ENCODE peak calls at places on chromosomes 7 and 10, in four cellular contexts. O is lower lobe of right lung, A is GM23248, J is AG04450. I is an unnamed sample.

GRCh38 chr10:114755537-114755936 is 66.0 kb upstream of the FHIP2A start:
- DNase-seq in O (no peak), A (no peak), J (no peak), I (no peak)

GRCh38 chr7:103447073-103447960 is 1.3 kb upstream of the SLC26A5 start:
- DNase-seq in O (no peak), A (peak), J (peak), I (peak)

GRCh38 chr7:126228356-126229061 is 1024.2 kb downstream of the GRM8 start:
- DNase-seq in O (no peak), A (no peak), J (no peak), I (no peak)

GRCh38 chr7:3493499-3493898 is 192.4 kb downstream of the SDK1 start:
- DNase-seq in O (no peak), A (peak), J (peak), I (no peak)

GRCh38 chr10:119178371-119179119 is at the start of gene PRDX3:
- DNase-seq in O (peak), A (peak), J (no peak), I (peak)

GRCh38 chr7:140681766-140682165 is 9.0 kb downstream of the ADCK2 start:
- DNase-seq in O (no peak), A (no peak), J (no peak), I (no peak)

GRCh38 chr7:141074162-141074989 is 512 bp downstream of the TMEM178B start:
- DNase-seq in O (no peak), A (peak), J (no peak), I (no peak)

GRCh38 chr10:97490592-97490991 is 7.6 kb downstream of the MMS19 start:
- DNase-seq in O (peak), A (peak), J (no peak), I (no peak)

GRCh38 chr10:3538850-3539531 is 246.0 kb downstream of the KLF6 start:
- DNase-seq in O (no peak), A (peak), J (peak), I (no peak)

GRCh38 chr10:132113206-132113605 is 47.5 kb downstream of the JAKMIP3 start:
- DNase-seq in O (peak), A (no peak), J (no peak), I (no peak)

GRCh38 chr10:12711344-12711708 is 290.2 kb downstream of the CCDC3 start:
- DNase-seq in O (no peak), A (no peak), J (no peak), I (no peak)

GRCh38 chr7:2873686-2874551 is 29.8 kb upstream of the GNA12 start:
- DNase-seq in O (no peak), A (peak), J (peak), I (no peak)

GRCh38 chr7:55476852-55477780 is 95.2 kb downstream of the VOPP1 start:
- DNase-seq in O (no peak), A (no peak), J (no peak), I (no peak)

GRCh38 chr10:15518256-15518655 is 147.2 kb upstream of the FAM171A1 start:
- DNase-seq in O (no peak), A (peak), J (no peak), I (no peak)

GRCh38 chr7:82156168-82156567 is 287.4 kb downstream of the CACNA2D1 start:
- DNase-seq in O (no peak), A (no peak), J (no peak), I (no peak)

GRCh38 chr7:135715673-135716072 is 12.3 kb downstream of the SLC13A4 start:
- DNase-seq in O (no peak), A (no peak), J (no peak), I (no peak)

GRCh38 chr7:116952640-116953371 is 495 bp upstream of the ST7 start:
- DNase-seq in O (peak), A (peak), J (no peak), I (no peak)

GRCh38 chr10:60735244-60735643 is 43.0 kb upstream of the CDK1 start:
- DNase-seq in O (no peak), A (no peak), J (no peak), I (no peak)

GRCh38 chr7:7265676-7266075 is 83.3 kb downstream of the C1GALT1 start:
- DNase-seq in O (no peak), A (no peak), J (no peak), I (no peak)

GRCh38 chr7:33705333-33705833 is 200.0 kb upstream of the BMPER start:
- DNase-seq in O (no peak), A (no peak), J (no peak), I (no peak)

GRCh38 chr10:111277685-111278084 is 200.9 kb downstream of the ADRA2A start:
- DNase-seq in O (no peak), A (no peak), J (no peak), I (no peak)

GRCh38 chr7:33379891-33380525 is 250.6 kb downstream of the BBS9 start:
- DNase-seq in O (no peak), A (no peak), J (no peak), I (no peak)

GRCh38 chr7:52017802-52018679 is 701.4 kb upstream of the COBL start:
- DNase-seq in O (no peak), A (no peak), J (no peak), I (no peak)

GRCh38 chr7:1181031-1181430 is 21.0 kb upstream of the ZFAND2A start:
- DNase-seq in O (no peak), A (no peak), J (no peak), I (no peak)

GRCh38 chr7:133510326-133511055 is 257.6 kb downstream of the EXOC4 start:
- DNase-seq in O (no peak), A (peak), J (no peak), I (no peak)

GRCh38 chr10:110311357-110311949 is 6.7 kb upstream of the SMNDC1 start:
- DNase-seq in O (no peak), A (peak), J (peak), I (peak)

GRCh38 chr10:92052741-92053140 is 129.2 kb downstream of the BTAF1 start:
- DNase-seq in O (no peak), A (no peak), J (no peak), I (no peak)

GRCh38 chr7:43650457-43651052 is 67.6 kb downstream of the STK17A start:
- DNase-seq in O (no peak), A (peak), J (peak), I (peak)

GRCh38 chr10:133325761-133326463 is 10.8 kb downstream of the CALY start:
- DNase-seq in O (peak), A (peak), J (no peak), I (no peak)

GRCh38 chr10:71547290-71547689 is 150.6 kb downstream of the CDH23 start:
- DNase-seq in O (no peak), A (no peak), J (no peak), I (no peak)

GRCh38 chr7:149883452-149883861 is 9.7 kb downstream of the ATP6V0E2 start:
- DNase-seq in O (peak), A (peak), J (no peak), I (no peak)

GRCh38 chr7:37448637-37449331 is at the start of gene ELMO1:
- DNase-seq in O (peak), A (peak), J (no peak), I (peak)

GRCh38 chr7:37208528-37208927 is 240.1 kb downstream of the ELMO1 start:
- DNase-seq in O (no peak), A (peak), J (no peak), I (no peak)

GRCh38 chr10:34280599-34281374 is 534.3 kb downstream of the PARD3 start:
- DNase-seq in O (no peak), A (peak), J (peak), I (no peak)

GRCh38 chr7:151776446-151776845 is 100.5 kb downstream of the PRKAG2 start:
- DNase-seq in O (no peak), A (no peak), J (no peak), I (no peak)

GRCh38 chr7:142855756-142856564 is 1.1 kb downstream of the EPHB6 start:
- DNase-seq in O (peak), A (peak), J (no peak), I (no peak)

GRCh38 chr7:24728503-24729364 is 28.5 kb downstream of the GSDME start:
- DNase-seq in O (no peak), A (peak), J (no peak), I (no peak)

DNA sequence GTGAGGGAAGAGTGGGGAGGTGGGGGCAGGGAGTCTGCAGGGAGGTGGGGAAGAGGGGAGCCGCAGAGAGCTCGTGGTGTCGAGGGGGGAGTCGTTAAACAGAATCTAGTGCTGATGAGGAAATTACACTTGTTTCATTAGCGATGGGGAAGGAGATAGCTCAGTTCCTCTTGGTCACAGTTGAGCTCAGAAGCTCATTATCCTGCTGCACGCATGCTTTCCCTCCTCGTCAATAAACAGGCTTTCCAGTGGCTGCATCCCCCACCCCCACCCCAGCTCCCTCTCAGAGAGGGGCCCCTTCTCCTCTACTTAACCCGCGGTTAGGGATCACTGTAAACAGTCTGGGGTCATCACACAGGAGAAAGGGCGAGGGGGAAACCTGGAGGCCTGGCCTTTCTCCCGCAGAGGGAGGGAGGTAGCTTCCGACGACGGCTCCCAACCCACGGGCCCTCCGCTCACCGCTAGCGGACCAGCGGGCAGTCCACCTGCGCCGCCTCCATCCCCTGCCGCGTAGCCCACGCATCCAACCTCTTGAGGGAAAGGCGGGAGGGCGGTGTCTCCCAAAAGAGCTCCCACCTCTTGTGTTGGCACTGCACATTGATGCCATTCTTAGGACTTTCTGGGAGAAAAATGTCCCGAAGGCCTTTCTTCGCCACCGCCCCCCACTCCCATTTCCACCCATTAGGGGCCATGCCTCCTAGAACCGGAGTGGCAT is 80.7 kb downstream of the PAX2 start:
- DNase-seq in O (peak), A (no peak), J (no peak), I (no peak)
- H3K4me3 ChIP-seq in O (peak), A (no peak), J (no peak), I (no peak)

GRCh38 chr7:107594961-107595737 is 15.1 kb downstream of the BCAP29 start:
- DNase-seq in O (no peak), A (peak), J (peak), I (no peak)
- H3K27ac ChIP-seq in O (no peak), A (peak), J (peak), I (no peak)

GRCh38 chr7:114459574-114459973 is 45.0 kb downstream of the FOXP2 start:
- DNase-seq in O (no peak), A (no peak), J (no peak), I (no peak)
- H3K4me3 ChIP-seq in O (no peak), A (no peak), J (no peak), I (no peak)

DNA sequence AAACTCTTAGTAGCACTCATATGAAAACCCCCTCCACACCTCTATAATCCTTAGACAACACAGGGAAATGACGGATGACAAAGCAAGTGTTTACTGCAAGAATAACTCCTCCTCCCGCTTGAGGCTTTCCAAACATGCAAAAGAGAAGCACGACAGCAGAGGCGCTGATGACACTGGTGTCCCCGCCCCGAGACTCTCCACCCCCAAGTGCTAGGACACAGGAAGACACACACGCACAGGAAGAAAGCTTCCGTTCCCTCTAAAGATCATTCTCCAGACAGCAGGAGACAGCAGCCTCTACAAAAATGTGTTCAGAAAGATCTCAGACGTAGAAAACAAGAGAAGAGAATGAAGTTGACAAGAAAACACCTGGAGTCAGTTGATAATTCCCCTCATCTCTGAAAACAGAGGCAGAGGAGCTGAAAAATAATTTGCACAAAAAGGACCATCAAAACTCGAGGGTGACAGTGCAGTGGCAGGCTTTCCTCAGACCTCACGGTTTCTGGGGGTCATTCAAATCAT is 90.2 kb downstream of the DLG5 start:
- DNase-seq in O (peak), A (peak), J (no peak), I (peak)
- H3K27ac ChIP-seq in O (peak), A (peak), J (no peak), I (peak)

DNA sequence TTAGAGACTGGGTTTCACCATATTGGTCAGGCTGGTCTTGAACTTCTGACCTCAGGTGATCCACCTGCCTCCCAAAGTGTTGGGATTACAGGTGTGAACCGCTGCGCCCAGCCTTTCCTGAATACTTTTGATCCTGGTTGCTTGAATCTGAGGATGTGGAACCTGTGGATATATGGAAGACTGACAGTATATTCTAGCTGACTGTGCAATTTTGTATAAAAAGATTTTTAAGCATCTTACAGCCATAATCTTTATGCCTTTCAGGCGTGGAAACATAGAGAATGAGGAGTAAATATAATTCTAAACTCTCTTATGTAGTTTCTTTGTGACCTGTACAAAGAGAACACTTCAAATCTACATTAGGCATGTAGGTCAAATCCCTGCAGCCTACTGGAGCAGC is 16.2 kb downstream of the TSPAN14 start:
- DNase-seq in O (no peak), A (no peak), J (no peak), I (no peak)
- H3K4me3 ChIP-seq in O (no peak), A (no peak), J (no peak), I (peak)

GRCh38 chr10:99431190-99431549 is 746 bp upstream of the GOT1 start:
- DNase-seq in O (peak), A (peak), J (no peak), I (no peak)

GRCh38 chr10:99430116-99430450 is 341 bp downstream of the GOT1 start:
- DNase-seq in O (no peak), A (peak), J (no peak), I (no peak)

GRCh38 chr10:99430451-99431189 is at the start of gene GOT1:
- DNase-seq in O (peak), A (peak), J (peak), I (peak)

GRCh38 chr10:99427566-99428150 is 2.8 kb downstream of the GOT1 start:
- DNase-seq in O (no peak), A (no peak), J (no peak), I (no peak)

GRCh38 chr10:99429521-99430095 is 816 bp downstream of the GOT1 start:
- DNase-seq in O (no peak), A (peak), J (no peak), I (no peak)
- H3K27ac ChIP-seq in O (peak), A (peak), J (no peak), I (peak)

GRCh38 chr7:39754326-39755120 is 131.2 kb downstream of the RALA start:
- DNase-seq in O (peak), A (peak), J (no peak), I (no peak)
- H3K4me3 ChIP-seq in O (no peak), A (peak), J (peak), I (no peak)